ENCODE peak calls at places on chromosomes 13 and 19, in four cellular contexts. U is pons, D is neuronal stem cell, P is iris pigment epithelial cell. O is an unnamed sample.

GRCh38 chr13:97432232-97432916 is 1.6 kb upstream of the RAP2A start:
- DNase-seq in U (peak; percentile 65), D (no peak), P (no peak), O (peak; percentile 47)

GRCh38 chr13:33137726-33138125 is 121.5 kb downstream of the KL start:
- DNase-seq in U (no peak), D (no peak), P (no peak), O (no peak)

GRCh38 chr13:46288570-46289259 is 77.0 kb downstream of the LRRC63 start:
- DNase-seq in U (peak; percentile 68), D (peak; percentile 24), P (peak; percentile 40), O (peak; percentile 15)

GRCh38 chr13:55967055-55967454 is 1173.7 kb upstream of the PRR20A start:
- DNase-seq in U (no peak), D (no peak), P (no peak), O (no peak)

GRCh38 chr13:63364159-63364558 is 1948.5 kb upstream of the PCDH20 start:
- DNase-seq in U (no peak), D (no peak), P (no peak), O (no peak)

GRCh38 chr13:60028021-60028420 is 135.7 kb downstream of the DIAPH3 start:
- DNase-seq in U (peak; percentile 35), D (no peak), P (no peak), O (no peak)

GRCh38 chr13:98755729-98756128 is 3.3 kb upstream of the SLC15A1 start:
- DNase-seq in U (no peak), D (no peak), P (no peak), O (no peak)

GRCh38 chr13:112814905-112815585 is 125.2 kb downstream of the ATP11A start:
- DNase-seq in U (no peak), D (no peak), P (peak; percentile 8), O (no peak)

GRCh38 chr19:7868326-7868670 is 5.9 kb downstream of the PRR36 start:
- DNase-seq in U (no peak), D (no peak), P (no peak), O (peak; percentile 43)

GRCh38 chr13:106118050-106118449 is 417.4 kb downstream of the EFNB2 start:
- DNase-seq in U (no peak), D (no peak), P (peak; percentile 59), O (no peak)

GRCh38 chr19:47232422-47233211 is 1.6 kb upstream of the BBC3 start:
- DNase-seq in U (no peak), D (no peak), P (peak; percentile 59), O (no peak)

O was measured in G401.